ENCODE peak calls at places on chromosomes 12 and 14, in eight cellular contexts. R is GM12892, E is transverse colon, A is stomach, F is HL-60, H is GM12891, S is vagina, B is SK-N-SH. P is an unnamed sample.
A peak's percentile ranks its signal among the peaks of the same experiment; 100 is the strongest.

GRCh38 chr14:99603471-99603933 is 505 bp downstream of the CCDC85C start:
- DNase-seq in A (no peak), R (no peak), B (no peak), H (no peak), F (no peak), S (no peak), E (peak; percentile 33), P (no peak)

GRCh38 chr12:123998344-123998941 is 25.4 kb downstream of the ZNF664 start:
- DNase-seq in H (no peak), A (no peak), E (no peak), B (no peak), R (no peak), F (no peak), S (no peak), P (no peak)

GRCh38 chr12:57127101-57127709 is 1.1 kb upstream of the LRP1 start:
- DNase-seq in S (no peak), H (no peak), B (peak; percentile 67), F (peak; percentile 45), R (no peak), E (peak; percentile 90), A (peak; percentile 84), P (peak; percentile 73)

GRCh38 chr12:123119808-123120207 is 31.1 kb downstream of the PITPNM2 start:
- DNase-seq in E (no peak), S (no peak), F (no peak), B (no peak), H (peak; percentile 69), A (no peak), R (peak; percentile 70), P (no peak)

GRCh38 chr14:24414732-24415420 is 14.6 kb downstream of the CBLN3 start:
- DNase-seq in F (no peak), H (no peak), R (no peak), B (no peak), A (no peak), S (no peak), E (no peak), P (no peak)

GRCh38 chr14:24117179-24117578 is 2.4 kb upstream of the NRL start:
- DNase-seq in H (no peak), F (peak; percentile 9), E (no peak), B (no peak), R (no peak), S (no peak), A (no peak), P (no peak)

GRCh38 chr14:22333408-22334274 is 255.4 kb downstream of the DAD1 start:
- DNase-seq in R (no peak), A (peak; percentile 30), E (peak; percentile 15), S (no peak), F (no peak), B (no peak), H (no peak), P (peak; percentile 61)

GRCh38 chr12:57896139-57896436 is 45.3 kb upstream of the ATP23 start:
- DNase-seq in A (no peak), S (no peak), H (no peak), R (no peak), F (no peak), B (no peak), E (no peak), P (no peak)

GRCh38 chr12:104823985-104824441 is 134.1 kb downstream of the SLC41A2 start:
- DNase-seq in B (no peak), S (no peak), E (no peak), R (no peak), F (peak; percentile 26), A (no peak), H (no peak), P (no peak)

GRCh38 chr12:84874125-84874824 is 38.3 kb downstream of the SLC6A15 start:
- DNase-seq in F (peak; percentile 2), B (peak; percentile 38), S (no peak), R (no peak), E (no peak), H (no peak), A (no peak), P (no peak)

GRCh38 chr12:53327435-53328042 is 6.1 kb upstream of the AAAS start:
- DNase-seq in E (no peak), B (peak; percentile 55), F (no peak), R (no peak), A (no peak), S (no peak), H (no peak), P (no peak)

GRCh38 chr12:118311666-118312065 is 61.0 kb downstream of the TAOK3 start:
- DNase-seq in F (no peak), R (no peak), B (no peak), A (no peak), E (no peak), H (no peak), S (no peak), P (no peak)

DNA sequence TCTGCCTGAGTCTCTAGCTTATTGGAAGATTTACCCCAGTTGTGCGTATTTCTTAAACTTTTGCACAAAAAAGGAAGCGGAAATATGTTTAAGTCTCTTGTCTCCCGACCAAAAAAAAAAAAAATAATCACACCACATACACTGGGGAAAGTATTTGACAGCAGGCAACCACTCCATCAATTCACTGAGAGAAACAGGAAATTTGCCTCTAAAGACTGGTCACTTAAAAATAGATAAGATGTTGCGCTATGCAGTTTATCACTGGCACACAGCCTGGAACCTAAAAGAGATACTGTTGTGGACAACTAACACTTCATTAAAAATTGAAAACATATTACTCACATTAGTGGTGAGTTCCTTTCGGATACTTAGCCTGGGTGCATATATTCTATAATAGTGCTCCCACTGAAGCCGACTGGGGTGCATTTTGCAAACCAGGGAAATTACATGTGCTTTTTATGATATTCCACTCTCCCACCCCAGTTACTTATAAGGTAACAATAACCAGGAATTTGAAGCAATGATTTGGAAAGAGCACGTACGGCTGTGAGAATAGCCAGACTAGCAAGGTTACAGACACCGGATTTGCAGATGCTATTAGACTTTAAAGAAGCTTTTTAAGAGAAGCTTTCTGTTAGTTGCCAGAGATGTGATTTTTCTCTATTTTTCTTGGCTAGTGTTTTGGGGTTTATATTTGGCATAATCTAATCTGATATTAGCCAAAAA is 311.6 kb downstream of the NOVA1 start:
- DNase-seq in F (no peak), E (no peak), S (no peak), R (no peak), B (no peak), H (no peak), A (no peak), P (no peak)
- TF ChIP-seq POLR2AphosphoS5 in F (no peak), E (no peak), S (no peak), R (no peak), B (no peak), H (no peak), A (no peak), P (no peak)

GRCh38 chr12:94150483-94151225 is 2.3 kb downstream of the PLXNC1 start:
- DNase-seq in S (no peak), E (peak; percentile 43), A (peak; percentile 31), H (no peak), F (peak; percentile 45), B (peak; percentile 46), R (peak; percentile 41), P (no peak)

GRCh38 chr12:94148841-94149780 is 734 bp downstream of the PLXNC1 start:
- DNase-seq in H (peak; percentile 68), S (no peak), F (peak; percentile 50), B (peak; percentile 81), R (peak; percentile 61), A (peak; percentile 33), E (peak; percentile 52), P (no peak)

GRCh38 chr12:94151577-94151976 is 3.2 kb downstream of the PLXNC1 start:
- DNase-seq in R (no peak), F (no peak), B (no peak), H (no peak), S (no peak), E (peak; percentile 59), A (no peak), P (no peak)

GRCh38 chr12:94147991-94148840 is at the start of gene PLXNC1:
- DNase-seq in E (peak; percentile 70), A (peak; percentile 51), S (no peak), B (peak; percentile 85), H (peak; percentile 76), F (peak; percentile 74), R (peak; percentile 76), P (no peak)

GRCh38 chr12:94149781-94150482 is 1.6 kb downstream of the PLXNC1 start:
- DNase-seq in F (no peak), B (peak; percentile 68), S (no peak), H (no peak), R (peak; percentile 37), E (peak; percentile 42), A (peak; percentile 28), P (no peak)
- TF ChIP-seq POLR2AphosphoS5 in F (no peak), B (no peak), S (no peak), H (no peak), R (no peak), E (no peak), A (no peak), P (no peak)

GRCh38 chr14:36655054-36655381 is 6.6 kb upstream of the PAX9 start:
- DNase-seq in F (no peak), A (no peak), E (no peak), R (no peak), S (no peak), B (no peak), H (no peak), P (no peak)

GRCh38 chr14:36655571-36655962 is 6.1 kb upstream of the PAX9 start:
- DNase-seq in B (no peak), H (no peak), S (no peak), E (no peak), F (no peak), R (no peak), A (no peak), P (no peak)

GRCh38 chr14:36652542-36653201 is 9.0 kb upstream of the PAX9 start:
- DNase-seq in A (no peak), F (no peak), S (no peak), H (no peak), R (no peak), E (no peak), B (no peak), P (no peak)

GRCh38 chr14:36653412-36653811 is 8.2 kb upstream of the PAX9 start:
- DNase-seq in F (no peak), A (no peak), S (no peak), H (no peak), E (no peak), B (no peak), R (no peak), P (no peak)

DNA sequence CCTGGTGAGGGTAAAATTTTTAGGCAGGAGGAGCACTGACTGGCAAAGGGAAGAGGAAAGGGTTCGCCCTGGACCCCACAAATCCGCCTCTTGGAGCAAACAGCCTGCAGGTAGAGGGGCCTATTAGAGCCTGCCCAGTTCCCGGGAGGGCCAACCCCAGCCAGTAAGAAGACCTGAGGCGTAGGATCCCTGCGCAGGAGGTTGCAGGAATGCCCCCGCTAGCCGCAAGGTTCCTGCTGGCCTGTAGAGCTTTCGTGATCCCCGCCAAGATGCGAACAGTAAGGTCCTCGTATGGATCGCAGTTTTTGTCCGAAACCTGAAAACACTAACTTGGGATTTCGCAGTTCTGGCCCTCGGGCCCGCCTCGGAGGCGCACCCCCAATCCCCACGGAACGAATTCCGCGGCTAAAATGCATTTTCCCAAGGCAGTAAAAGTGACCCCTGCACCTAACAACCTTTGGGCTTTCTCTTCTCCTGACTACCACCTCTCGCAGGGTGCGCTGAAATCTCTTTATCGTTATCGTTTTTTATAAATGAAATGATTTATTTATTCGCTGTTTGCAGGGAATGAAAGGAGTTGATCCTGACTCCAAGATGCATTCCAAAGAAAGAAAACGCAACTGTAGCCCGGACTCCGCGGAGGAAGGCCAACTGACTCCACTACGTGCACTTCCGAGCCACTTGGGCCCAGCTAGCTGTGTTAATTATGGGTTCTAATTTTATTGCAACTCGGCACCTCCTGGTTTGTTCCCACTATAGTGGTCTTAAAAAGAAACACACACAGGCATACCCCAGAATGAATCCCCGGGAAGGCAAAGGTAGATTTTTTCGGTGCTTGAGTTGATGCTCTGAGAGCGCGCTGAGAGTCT is 7.2 kb upstream of the PAX9 start:
- DNase-seq in E (no peak), A (no peak), R (no peak), S (no peak), F (no peak), B (no peak), H (no peak), P (no peak)
- TF ChIP-seq POLR2AphosphoS5 in E (no peak), A (no peak), R (no peak), S (no peak), F (no peak), B (no peak), H (no peak), P (no peak)

GRCh38 chr14:50955373-50956043 is 11.2 kb upstream of the PYGL start:
- DNase-seq in S (no peak), F (peak; percentile 67), E (peak; percentile 77), B (peak; percentile 75), H (no peak), A (no peak), R (no peak), P (peak; percentile 66)
- TF ChIP-seq POLR2AphosphoS5 in S (no peak), F (no peak), E (no peak), B (peak; percentile 62), H (no peak), A (no peak), R (no peak), P (no peak)

P was measured in prostate gland.